ENCODE peak calls at places on chromosomes 11 and 22, in four cellular contexts. One of them, this sample, is unnamed. For H3K27me3, the result is how much of the 10 kb centered on the place peaks cover.

GRCh38 chr11:72208281-72208680 is 8.3 kb upstream of the FOLR2 start:
- DNase-seq in IMR-90: no peak
- DNase-seq in H1: no peak
- DNase-seq in H9: no peak
- DNase-seq in this sample: no peak

GRCh38 chr11:130442728-130443127 is 5.7 kb upstream of the ADAMTS15 start:
- DNase-seq in H9: no peak
- DNase-seq in H1: no peak
- DNase-seq in IMR-90: peak
- DNase-seq in this sample: no peak

GRCh38 chr11:2803186-2804057 is 82.2 kb downstream of the CDKN1C start:
- DNase-seq in IMR-90: no peak
- DNase-seq in H9: peak
- DNase-seq in H1: peak
- DNase-seq in this sample: no peak

GRCh38 chr11:43067681-43068080 is 244.1 kb upstream of the API5 start:
- DNase-seq in IMR-90: no peak
- DNase-seq in H9: no peak
- DNase-seq in H1: no peak
- DNase-seq in this sample: peak

GRCh38 chr11:9506489-9507343 is 45.9 kb downstream of the ZNF143 start:
- DNase-seq in H1: peak
- DNase-seq in IMR-90: peak
- DNase-seq in H9: peak
- DNase-seq in this sample: peak

GRCh38 chr22:19876314-19876940 is 21.8 kb upstream of the GNB1L start:
- DNase-seq in H1: peak
- DNase-seq in H9: no peak
- DNase-seq in IMR-90: no peak
- DNase-seq in this sample: no peak

GRCh38 chr22:27990451-27990840 is 71.4 kb upstream of the PITPNB start:
- DNase-seq in H9: peak
- DNase-seq in IMR-90: no peak
- DNase-seq in H1: no peak
- DNase-seq in this sample: no peak

GRCh38 chr22:19959587-19960490 is 18.2 kb upstream of the TXNRD2 start:
- DNase-seq in H1: no peak
- DNase-seq in IMR-90: no peak
- DNase-seq in H9: no peak
- DNase-seq in this sample: no peak

GRCh38 chr11:130553306-130553705 is 104.9 kb downstream of the ADAMTS15 start:
- DNase-seq in H9: no peak
- DNase-seq in H1: no peak
- DNase-seq in IMR-90: peak
- DNase-seq in this sample: no peak

GRCh38 chr22:37979782-37980181 is 4.6 kb downstream of the SOX10 start:
- DNase-seq in H1: no peak
- DNase-seq in IMR-90: no peak
- DNase-seq in H9: no peak
- DNase-seq in this sample: peak

GRCh38 chr22:39351689-39352214 is 2.0 kb downstream of the SYNGR1 start:
- DNase-seq in H9: peak
- DNase-seq in H1: no peak
- DNase-seq in IMR-90: peak
- DNase-seq in this sample: peak

GRCh38 chr11:134503596-134503995 is 91.6 kb upstream of the B3GAT1 start:
- DNase-seq in IMR-90: no peak
- DNase-seq in H9: no peak
- DNase-seq in H1: no peak
- DNase-seq in this sample: no peak

GRCh38 chr11:20156280-20156875 is 3.9 kb downstream of the DBX1 start:
- DNase-seq in H9: peak
- DNase-seq in H1: peak
- DNase-seq in IMR-90: no peak
- DNase-seq in this sample: peak

GRCh38 chr11:70184396-70184795 is 18.7 kb upstream of the FADD start:
- DNase-seq in IMR-90: no peak
- DNase-seq in H9: no peak
- DNase-seq in H1: no peak
- DNase-seq in this sample: no peak

GRCh38 chr11:130830563-130830950 is 85.7 kb downstream of the SNX19 start:
- DNase-seq in H9: no peak
- DNase-seq in H1: no peak
- DNase-seq in IMR-90: no peak
- DNase-seq in this sample: no peak

GRCh38 chr11:55503449-55503848 is 50.8 kb upstream of the OR4C15 start:
- DNase-seq in H1: no peak
- DNase-seq in IMR-90: no peak
- DNase-seq in H9: no peak
- DNase-seq in this sample: no peak

GRCh38 chr11:88103337-88104206 is 71.7 kb downstream of the RAB38 start:
- DNase-seq in IMR-90: peak
- DNase-seq in H9: peak
- DNase-seq in H1: peak
- DNase-seq in this sample: peak

GRCh38 chr11:119483341-119483880 is 60.4 kb upstream of the THY1 start:
- DNase-seq in IMR-90: no peak
- DNase-seq in H1: peak
- DNase-seq in H9: peak
- DNase-seq in this sample: no peak

GRCh38 chr11:13290221-13290980 is 12.8 kb downstream of the BMAL1 start:
- DNase-seq in IMR-90: no peak
- DNase-seq in H9: no peak
- DNase-seq in H1: no peak
- DNase-seq in this sample: no peak

GRCh38 chr11:64711138-64711943 is 11.7 kb downstream of the NRXN2 start:
- DNase-seq in H1: peak
- DNase-seq in H9: peak
- DNase-seq in IMR-90: no peak
- DNase-seq in this sample: peak

GRCh38 chr11:2268911-2269600 is 1.3 kb downstream of the ASCL2 start:
- DNase-seq in H9: peak
- DNase-seq in H1: peak
- DNase-seq in IMR-90: no peak
- DNase-seq in this sample: peak

GRCh38 chr11:69510471-69511357 is 29.3 kb downstream of the LINC01488 start:
- DNase-seq in H1: no peak
- DNase-seq in H9: no peak
- DNase-seq in IMR-90: peak
- DNase-seq in this sample: no peak

DNA sequence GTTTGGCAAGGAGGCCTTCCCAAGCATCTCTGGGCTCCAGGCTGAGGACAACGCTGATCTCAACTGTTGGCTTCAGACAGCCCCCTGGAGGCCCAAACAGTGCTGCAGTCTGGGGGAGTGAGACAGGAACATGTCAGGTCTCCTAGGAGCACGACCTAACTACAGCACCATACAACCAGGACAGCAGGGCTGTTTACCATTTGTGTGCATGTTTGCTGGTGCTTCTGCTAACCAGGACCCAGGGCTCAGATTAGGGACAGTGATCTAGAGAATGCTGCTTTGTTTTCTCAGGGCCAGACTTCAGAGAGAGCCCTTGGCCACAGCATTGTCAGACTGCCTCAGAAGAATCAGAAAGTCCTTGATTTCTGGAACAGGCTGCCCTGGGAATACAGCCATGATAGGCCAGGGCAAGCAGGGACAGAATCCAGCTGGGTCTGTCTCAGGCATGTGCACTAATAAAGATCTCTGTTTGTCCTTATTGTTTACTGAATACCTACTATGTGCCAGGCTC is 126.5 kb downstream of the VPREB1 start:
- DNase-seq in H1: no peak
- DNase-seq in H9: no peak
- DNase-seq in IMR-90: no peak
- DNase-seq in this sample: peak
- H3K27me3 ChIP-seq in H1: half or more
- H3K27me3 ChIP-seq in H9: half or more
- H3K27me3 ChIP-seq in IMR-90: under half
- H3K27me3 ChIP-seq in this sample: under half

DNA sequence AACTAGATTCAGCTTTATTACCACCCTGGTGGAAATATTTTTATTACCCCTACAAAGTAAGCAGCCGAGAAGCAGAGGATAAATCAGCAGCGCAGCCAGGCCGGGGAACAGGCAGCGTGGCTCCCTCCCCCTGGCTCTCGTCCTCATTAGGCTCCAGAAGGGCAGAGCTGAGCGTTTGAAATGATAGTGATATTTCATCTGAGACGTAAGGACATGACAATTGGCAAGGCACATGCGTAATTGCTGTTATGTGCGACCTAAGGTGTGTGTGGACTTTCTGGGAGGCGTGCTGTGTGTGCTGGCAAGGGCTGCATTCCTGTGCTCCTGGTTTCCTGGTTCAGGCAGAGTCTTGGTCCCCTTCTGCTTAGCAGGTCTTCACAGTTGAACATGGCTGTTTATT is 247.8 kb downstream of the TBC1D22A start:
- DNase-seq in H1: no peak
- DNase-seq in IMR-90: no peak
- DNase-seq in H9: no peak
- DNase-seq in this sample: no peak
- H4K5ac ChIP-seq in H1: no peak
- H4K5ac ChIP-seq in IMR-90: no peak
- H4K5ac ChIP-seq in H9: no peak
- H4K5ac ChIP-seq in this sample: no peak

DNA sequence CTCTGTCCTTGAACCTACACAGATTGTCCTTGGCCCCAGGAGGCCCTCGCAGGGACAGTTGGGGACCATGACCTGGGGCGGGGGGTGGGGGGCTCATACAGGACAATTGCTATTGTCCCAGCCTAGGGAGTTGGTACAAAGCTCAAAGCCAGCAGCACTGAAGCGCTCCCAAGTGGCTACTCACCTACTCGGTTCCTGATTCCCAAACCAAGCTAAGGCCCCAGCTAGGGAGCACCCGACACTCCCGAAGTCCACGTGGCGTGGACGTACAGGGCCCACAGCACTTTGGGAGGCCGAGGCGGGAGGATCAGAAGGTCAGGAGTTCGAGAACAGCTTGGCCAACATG is 80.6 kb downstream of the CELSR1 start:
- DNase-seq in IMR-90: no peak
- DNase-seq in H1: no peak
- DNase-seq in H9: no peak
- DNase-seq in this sample: no peak
- H3K9ac ChIP-seq in IMR-90: no peak
- H3K9ac ChIP-seq in H1: no peak
- H3K9ac ChIP-seq in H9: no peak
- H3K9ac ChIP-seq in this sample: no peak

DNA sequence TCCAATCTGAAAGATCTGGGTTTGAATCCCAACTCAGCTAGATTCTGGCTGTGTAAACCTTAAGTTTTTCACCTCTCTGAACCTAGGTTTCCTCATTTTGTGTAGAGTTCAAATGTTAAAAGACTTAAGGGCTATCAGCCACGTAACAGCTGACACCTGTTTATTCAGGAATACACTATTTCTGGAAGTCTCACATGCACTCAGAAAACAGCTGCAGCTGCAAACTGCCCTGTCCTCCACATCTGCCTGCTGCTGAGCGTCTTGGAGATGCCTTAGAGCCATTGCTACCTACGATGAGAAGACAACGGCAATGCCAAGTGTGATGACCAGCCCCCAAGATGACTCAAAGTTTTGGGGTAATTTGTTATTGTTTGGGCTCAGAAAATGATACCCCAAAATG is 6.7 kb upstream of the TRIM44 start:
- DNase-seq in H1: no peak
- DNase-seq in H9: no peak
- DNase-seq in IMR-90: no peak
- DNase-seq in this sample: no peak
- H3K27me3 ChIP-seq in H1: under half
- H3K27me3 ChIP-seq in H9: under half
- H3K27me3 ChIP-seq in IMR-90: under half
- H3K27me3 ChIP-seq in this sample: under half

GRCh38 chr22:11628651-11629511 is 3899.1 kb upstream of the OR11H1 start:
- DNase-seq in H1: no peak
- DNase-seq in H9: no peak
- DNase-seq in IMR-90: no peak
- DNase-seq in this sample: no peak
- H4K5ac ChIP-seq in H1: no peak
- H4K5ac ChIP-seq in H9: no peak
- H4K5ac ChIP-seq in IMR-90: no peak
- H4K5ac ChIP-seq in this sample: no peak

GRCh38 chr11:83523676-83524075 is 237.5 kb upstream of the CCDC90B start:
- DNase-seq in H9: peak
- DNase-seq in IMR-90: no peak
- DNase-seq in H1: no peak
- DNase-seq in this sample: peak

GRCh38 chr11:83520849-83521248 is 234.7 kb upstream of the CCDC90B start:
- DNase-seq in IMR-90: no peak
- DNase-seq in H1: no peak
- DNase-seq in H9: no peak
- DNase-seq in this sample: no peak

GRCh38 chr11:83521647-83522596 is 235.8 kb upstream of the CCDC90B start:
- DNase-seq in IMR-90: peak
- DNase-seq in H1: no peak
- DNase-seq in H9: peak
- DNase-seq in this sample: peak
- H3K9ac ChIP-seq in IMR-90: no peak
- H3K9ac ChIP-seq in H1: no peak
- H3K9ac ChIP-seq in H9: no peak
- H3K9ac ChIP-seq in this sample: no peak

DNA sequence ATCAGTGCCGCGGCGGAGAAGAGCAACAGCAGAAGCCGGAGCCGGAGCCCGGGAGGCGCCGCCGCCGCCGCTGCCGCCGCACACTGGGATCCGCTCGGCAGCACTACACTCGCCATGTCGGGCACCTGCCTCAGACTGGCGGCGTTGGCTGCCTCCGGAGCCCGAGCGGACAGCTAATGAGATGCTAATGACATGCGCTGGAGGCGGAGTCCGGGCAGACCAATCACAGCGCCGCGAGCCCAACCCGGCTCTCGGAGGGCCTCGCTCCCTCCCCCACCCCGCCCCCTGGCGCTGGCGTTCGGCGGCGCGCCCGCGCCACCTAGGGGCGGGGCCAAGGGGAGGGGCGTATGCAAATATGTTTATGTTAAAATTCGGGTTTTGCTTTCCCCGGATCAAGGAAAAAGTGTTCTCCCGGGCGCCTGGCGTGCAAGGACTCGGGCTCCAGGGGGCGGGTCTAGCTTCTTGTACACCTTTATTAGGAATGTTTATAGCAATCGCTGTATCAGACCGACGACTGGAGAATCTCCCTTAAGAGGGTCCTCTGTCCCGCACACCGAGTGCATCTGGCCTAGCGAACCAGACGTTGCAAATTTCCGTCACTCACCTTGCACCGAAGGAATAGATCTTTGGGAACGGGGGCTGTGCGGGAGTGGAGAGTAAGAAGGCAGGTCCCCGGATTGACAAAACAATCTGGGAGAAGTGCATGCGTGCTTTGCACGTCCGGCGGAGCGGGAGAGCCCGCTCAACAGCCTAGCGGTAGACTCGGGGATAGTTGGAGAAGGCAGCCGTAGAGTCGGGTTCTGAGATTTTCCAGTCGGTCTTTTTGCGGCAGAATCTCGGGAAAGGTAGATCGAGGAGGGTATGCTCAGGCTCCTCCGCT is at the start of gene CADM1:
- DNase-seq in H9: peak
- DNase-seq in H1: peak
- DNase-seq in IMR-90: peak
- DNase-seq in this sample: peak
- H3K27me3 ChIP-seq in H9: under half
- H3K27me3 ChIP-seq in H1: under half
- H3K27me3 ChIP-seq in IMR-90: under half
- H3K27me3 ChIP-seq in this sample: under half